ENCODE peak calls at places on chromosome X, in seven cellular contexts. Z, Y, S, M, E, T and L are unnamed samples.

GRCh38 chrX:75301060-75301459 is 27.2 kb downstream of the UPRT start:
- DNase-seq in M (no peak), E (no peak), S (no peak), Z (peak; percentile 33), Y (no peak), T (no peak), L (no peak)

GRCh38 chrX:17192111-17192510 is 182.9 kb upstream of the NHS start:
- DNase-seq in T (no peak), E (no peak), Z (no peak), Y (no peak), M (no peak), S (peak; percentile 4), L (no peak)

GRCh38 chrX:11209798-11210197 is 83.4 kb upstream of the AMELX start:
- DNase-seq in S (no peak), Y (no peak), Z (peak; percentile 22), E (no peak), M (no peak), T (peak; percentile 0), L (no peak)

GRCh38 chrX:41779058-41779564 is 55.1 kb downstream of the GPR82 start:
- DNase-seq in Z (peak; percentile 42), Y (no peak), S (peak; percentile 84), T (peak; percentile 44), M (no peak), E (no peak), L (no peak)

GRCh38 chrX:97065066-97065465 is 181.4 kb downstream of the RPA4 start:
- DNase-seq in E (no peak), Z (no peak), S (no peak), M (no peak), Y (no peak), T (no peak), L (no peak)

GRCh38 chrX:78839711-78840110 is 92.2 kb downstream of the LPAR4 start:
- DNase-seq in M (no peak), T (no peak), E (no peak), Y (no peak), Z (no peak), S (no peak), L (no peak)

GRCh38 chrX:1582686-1583437 is 8.5 kb upstream of the AKAP17A start:
- DNase-seq in M (no peak), T (peak; percentile 18), Y (no peak), Z (peak; percentile 30), S (peak; percentile 46), E (no peak), L (no peak)

GRCh38 chrX:23344208-23344903 is 9.7 kb downstream of the PTCHD1 start:
- DNase-seq in S (no peak), Y (no peak), E (no peak), M (no peak), Z (no peak), T (no peak), L (no peak)

GRCh38 chrX:107537815-107538214 is 88.4 kb downstream of the FRMPD3 start:
- DNase-seq in S (peak; percentile 29), Z (peak; percentile 58), Y (no peak), E (peak; percentile 9), T (peak; percentile 41), M (no peak), L (no peak)

GRCh38 chrX:153744210-153745066 is 19.6 kb upstream of the PLXNB3 start:
- DNase-seq in M (peak; percentile 48), Y (no peak), S (no peak), E (no peak), T (no peak), Z (no peak), L (no peak)

GRCh38 chrX:7983594-7983993 is 56.4 kb upstream of the PNPLA4 start:
- DNase-seq in M (no peak), T (no peak), E (no peak), Y (no peak), S (no peak), Z (no peak), L (no peak)